ENCODE peak calls at places on chromosomes 16 and 17, in five cellular contexts. One of them, this sample, is unnamed.

GRCh38 chr16:17359778-17360177 is 111.0 kb downstream of the XYLT1 start:
- DNase-seq in stomach: no peak
- DNase-seq in activated CD4-positive, alpha-beta memory T cell treated with anti-CD3 and anti-CD28 coated beads, Interleukin-2, amount 10 ng/mL, durations not matched to agents 7 days and 5 days: peak
- DNase-seq in H7: no peak
- DNase-seq in progenitor cell of endocrine pancreas: no peak
- DNase-seq in this sample: no peak

GRCh38 chr17:1920948-1921351 is 91.1 kb downstream of the RPA1 start:
- DNase-seq in activated CD4-positive, alpha-beta memory T cell treated with anti-CD3 and anti-CD28 coated beads, Interleukin-2, amount 10 ng/mL, durations not matched to agents 7 days and 5 days: no peak
- DNase-seq in H7: no peak
- DNase-seq in progenitor cell of endocrine pancreas: no peak
- DNase-seq in stomach: no peak
- DNase-seq in this sample: no peak

GRCh38 chr16:9850716-9851115 is 331.5 kb downstream of the GRIN2A start:
- DNase-seq in H7: no peak
- DNase-seq in activated CD4-positive, alpha-beta memory T cell treated with anti-CD3 and anti-CD28 coated beads, Interleukin-2, amount 10 ng/mL, durations not matched to agents 7 days and 5 days: no peak
- DNase-seq in progenitor cell of endocrine pancreas: no peak
- DNase-seq in stomach: no peak
- DNase-seq in this sample: no peak

GRCh38 chr17:78995022-78995760 is 14.4 kb downstream of the CANT1 start:
- DNase-seq in progenitor cell of endocrine pancreas: no peak
- DNase-seq in H7: peak
- DNase-seq in stomach: peak
- DNase-seq in activated CD4-positive, alpha-beta memory T cell treated with anti-CD3 and anti-CD28 coated beads, Interleukin-2, amount 10 ng/mL, durations not matched to agents 7 days and 5 days: no peak
- DNase-seq in this sample: no peak

GRCh38 chr17:77033892-77034404 is 106.8 kb upstream of the SEC14L1 start:
- DNase-seq in progenitor cell of endocrine pancreas: no peak
- DNase-seq in activated CD4-positive, alpha-beta memory T cell treated with anti-CD3 and anti-CD28 coated beads, Interleukin-2, amount 10 ng/mL, durations not matched to agents 7 days and 5 days: no peak
- DNase-seq in H7: no peak
- DNase-seq in stomach: no peak
- DNase-seq in this sample: no peak

GRCh38 chr17:79835953-79836951 is 3.0 kb downstream of the CBX4 start:
- DNase-seq in H7: peak
- DNase-seq in progenitor cell of endocrine pancreas: peak
- DNase-seq in activated CD4-positive, alpha-beta memory T cell treated with anti-CD3 and anti-CD28 coated beads, Interleukin-2, amount 10 ng/mL, durations not matched to agents 7 days and 5 days: no peak
- DNase-seq in stomach: peak
- DNase-seq in this sample: peak

GRCh38 chr16:3187798-3188674 is at the start of gene OR1F1:
- DNase-seq in H7: peak
- DNase-seq in stomach: no peak
- DNase-seq in progenitor cell of endocrine pancreas: no peak
- DNase-seq in activated CD4-positive, alpha-beta memory T cell treated with anti-CD3 and anti-CD28 coated beads, Interleukin-2, amount 10 ng/mL, durations not matched to agents 7 days and 5 days: peak
- DNase-seq in this sample: peak

GRCh38 chr17:18033442-18034099 is 5.4 kb downstream of the ATPAF2 start:
- DNase-seq in progenitor cell of endocrine pancreas: no peak
- DNase-seq in stomach: peak
- DNase-seq in H7: peak
- DNase-seq in activated CD4-positive, alpha-beta memory T cell treated with anti-CD3 and anti-CD28 coated beads, Interleukin-2, amount 10 ng/mL, durations not matched to agents 7 days and 5 days: peak
- DNase-seq in this sample: peak

GRCh38 chr17:81340606-81341346 is 45.7 kb upstream of the SLC38A10 start:
- DNase-seq in activated CD4-positive, alpha-beta memory T cell treated with anti-CD3 and anti-CD28 coated beads, Interleukin-2, amount 10 ng/mL, durations not matched to agents 7 days and 5 days: no peak
- DNase-seq in progenitor cell of endocrine pancreas: no peak
- DNase-seq in stomach: no peak
- DNase-seq in H7: peak
- DNase-seq in this sample: no peak

GRCh38 chr16:55294947-55295346 is 29.1 kb upstream of the IRX6 start:
- DNase-seq in activated CD4-positive, alpha-beta memory T cell treated with anti-CD3 and anti-CD28 coated beads, Interleukin-2, amount 10 ng/mL, durations not matched to agents 7 days and 5 days: no peak
- DNase-seq in progenitor cell of endocrine pancreas: no peak
- DNase-seq in H7: no peak
- DNase-seq in stomach: no peak
- DNase-seq in this sample: no peak

GRCh38 chr17:3688852-3689261 is 7.1 kb downstream of the P2RX5 start:
- DNase-seq in stomach: no peak
- DNase-seq in progenitor cell of endocrine pancreas: no peak
- DNase-seq in activated CD4-positive, alpha-beta memory T cell treated with anti-CD3 and anti-CD28 coated beads, Interleukin-2, amount 10 ng/mL, durations not matched to agents 7 days and 5 days: no peak
- DNase-seq in H7: peak
- DNase-seq in this sample: no peak

GRCh38 chr17:78147315-78147998 is 1.3 kb downstream of the C17orf99 start:
- DNase-seq in progenitor cell of endocrine pancreas: no peak
- DNase-seq in H7: peak
- DNase-seq in stomach: peak
- DNase-seq in activated CD4-positive, alpha-beta memory T cell treated with anti-CD3 and anti-CD28 coated beads, Interleukin-2, amount 10 ng/mL, durations not matched to agents 7 days and 5 days: no peak
- DNase-seq in this sample: no peak

GRCh38 chr17:4008496-4009163 is 44.4 kb upstream of the ATP2A3 start:
- DNase-seq in stomach: no peak
- DNase-seq in activated CD4-positive, alpha-beta memory T cell treated with anti-CD3 and anti-CD28 coated beads, Interleukin-2, amount 10 ng/mL, durations not matched to agents 7 days and 5 days: no peak
- DNase-seq in H7: peak
- DNase-seq in progenitor cell of endocrine pancreas: no peak
- DNase-seq in this sample: no peak

GRCh38 chr17:6558276-6558675 is 1.9 kb upstream of the PITPNM3 start:
- DNase-seq in stomach: peak
- DNase-seq in activated CD4-positive, alpha-beta memory T cell treated with anti-CD3 and anti-CD28 coated beads, Interleukin-2, amount 10 ng/mL, durations not matched to agents 7 days and 5 days: no peak
- DNase-seq in progenitor cell of endocrine pancreas: no peak
- DNase-seq in H7: no peak
- DNase-seq in this sample: no peak

GRCh38 chr17:57096472-57097198 is 11.6 kb downstream of the AKAP1 start:
- DNase-seq in activated CD4-positive, alpha-beta memory T cell treated with anti-CD3 and anti-CD28 coated beads, Interleukin-2, amount 10 ng/mL, durations not matched to agents 7 days and 5 days: no peak
- DNase-seq in progenitor cell of endocrine pancreas: no peak
- DNase-seq in H7: no peak
- DNase-seq in stomach: no peak
- DNase-seq in this sample: no peak

GRCh38 chr16:30893082-30893743 is 664 bp downstream of the BCL7C start:
- DNase-seq in H7: peak
- DNase-seq in progenitor cell of endocrine pancreas: no peak
- DNase-seq in stomach: no peak
- DNase-seq in activated CD4-positive, alpha-beta memory T cell treated with anti-CD3 and anti-CD28 coated beads, Interleukin-2, amount 10 ng/mL, durations not matched to agents 7 days and 5 days: no peak
- DNase-seq in this sample: no peak

GRCh38 chr17:1878419-1879121 is 48.8 kb downstream of the RPA1 start:
- DNase-seq in H7: no peak
- DNase-seq in progenitor cell of endocrine pancreas: no peak
- DNase-seq in stomach: no peak
- DNase-seq in activated CD4-positive, alpha-beta memory T cell treated with anti-CD3 and anti-CD28 coated beads, Interleukin-2, amount 10 ng/mL, durations not matched to agents 7 days and 5 days: no peak
- DNase-seq in this sample: no peak

GRCh38 chr16:67115649-67116048 is 5.9 kb downstream of the PHAF1 start:
- DNase-seq in progenitor cell of endocrine pancreas: no peak
- DNase-seq in stomach: no peak
- DNase-seq in activated CD4-positive, alpha-beta memory T cell treated with anti-CD3 and anti-CD28 coated beads, Interleukin-2, amount 10 ng/mL, durations not matched to agents 7 days and 5 days: no peak
- DNase-seq in H7: no peak
- DNase-seq in this sample: no peak

GRCh38 chr16:85376292-85377095 is 236.6 kb upstream of the GSE1 start:
- DNase-seq in progenitor cell of endocrine pancreas: no peak
- DNase-seq in activated CD4-positive, alpha-beta memory T cell treated with anti-CD3 and anti-CD28 coated beads, Interleukin-2, amount 10 ng/mL, durations not matched to agents 7 days and 5 days: no peak
- DNase-seq in stomach: peak
- DNase-seq in H7: no peak
- DNase-seq in this sample: no peak

GRCh38 chr16:2964416-2965223 is 545 bp downstream of the KREMEN2 start:
- DNase-seq in H7: peak
- DNase-seq in stomach: peak
- DNase-seq in activated CD4-positive, alpha-beta memory T cell treated with anti-CD3 and anti-CD28 coated beads, Interleukin-2, amount 10 ng/mL, durations not matched to agents 7 days and 5 days: peak
- DNase-seq in progenitor cell of endocrine pancreas: peak
- DNase-seq in this sample: peak

GRCh38 chr17:8384801-8385335 is 1.9 kb upstream of the RPL26 start:
- DNase-seq in H7: peak
- DNase-seq in stomach: no peak
- DNase-seq in progenitor cell of endocrine pancreas: no peak
- DNase-seq in activated CD4-positive, alpha-beta memory T cell treated with anti-CD3 and anti-CD28 coated beads, Interleukin-2, amount 10 ng/mL, durations not matched to agents 7 days and 5 days: no peak
- DNase-seq in this sample: no peak

GRCh38 chr17:40218740-40219072 is 398 bp upstream of the WIPF2 start:
- DNase-seq in activated CD4-positive, alpha-beta memory T cell treated with anti-CD3 and anti-CD28 coated beads, Interleukin-2, amount 10 ng/mL, durations not matched to agents 7 days and 5 days: peak
- DNase-seq in stomach: peak
- DNase-seq in H7: peak
- DNase-seq in progenitor cell of endocrine pancreas: peak
- DNase-seq in this sample: peak

GRCh38 chr17:79815836-79816371 is 19.0 kb upstream of the CBX8 start:
- DNase-seq in H7: peak
- DNase-seq in progenitor cell of endocrine pancreas: no peak
- DNase-seq in stomach: no peak
- DNase-seq in activated CD4-positive, alpha-beta memory T cell treated with anti-CD3 and anti-CD28 coated beads, Interleukin-2, amount 10 ng/mL, durations not matched to agents 7 days and 5 days: no peak
- DNase-seq in this sample: no peak

GRCh38 chr16:27685802-27686201 is 135.9 kb downstream of the KATNIP start:
- DNase-seq in H7: no peak
- DNase-seq in stomach: no peak
- DNase-seq in progenitor cell of endocrine pancreas: no peak
- DNase-seq in activated CD4-positive, alpha-beta memory T cell treated with anti-CD3 and anti-CD28 coated beads, Interleukin-2, amount 10 ng/mL, durations not matched to agents 7 days and 5 days: no peak
- DNase-seq in this sample: no peak

This sample was measured in NCI-H510A treated with DMSO at 0.1 percent for 48 hours.